ENCODE peak calls at places on chromosome 12, in ten cellular contexts. One of them, this sample, is unnamed.

GRCh38 chr12:19434538-19434937 is 4.8 kb upstream of the AEBP2 start:
- DNase-seq in endodermal cell: peak
- DNase-seq in GM10248: no peak
- DNase-seq in GM12891: no peak
- DNase-seq in activated naive CD4-positive, alpha-beta T cell: no peak
- DNase-seq in tibial nerve: no peak
- DNase-seq in A172: no peak
- DNase-seq in choroid plexus epithelial cell: no peak
- DNase-seq in hippocampal formation: no peak
- DNase-seq in AG10803: no peak
- DNase-seq in this sample: no peak

GRCh38 chr12:99131761-99132199 is 486.7 kb downstream of the APAF1 start:
- DNase-seq in GM12891: no peak
- DNase-seq in activated naive CD4-positive, alpha-beta T cell: no peak
- DNase-seq in choroid plexus epithelial cell: peak
- DNase-seq in hippocampal formation: no peak
- DNase-seq in endodermal cell: peak
- DNase-seq in tibial nerve: no peak
- DNase-seq in A172: peak
- DNase-seq in AG10803: no peak
- DNase-seq in GM10248: peak
- DNase-seq in this sample: no peak

GRCh38 chr12:6384499-6385436 is 806 bp downstream of the LTBR start:
- DNase-seq in tibial nerve: no peak
- DNase-seq in endodermal cell: peak
- DNase-seq in activated naive CD4-positive, alpha-beta T cell: no peak
- DNase-seq in GM12891: no peak
- DNase-seq in A172: no peak
- DNase-seq in GM10248: no peak
- DNase-seq in hippocampal formation: no peak
- DNase-seq in choroid plexus epithelial cell: peak
- DNase-seq in AG10803: no peak
- DNase-seq in this sample: no peak

GRCh38 chr12:93292213-93292612 is 85.5 kb upstream of the NUDT4 start:
- DNase-seq in endodermal cell: peak
- DNase-seq in tibial nerve: no peak
- DNase-seq in AG10803: no peak
- DNase-seq in GM12891: no peak
- DNase-seq in A172: no peak
- DNase-seq in GM10248: no peak
- DNase-seq in hippocampal formation: no peak
- DNase-seq in choroid plexus epithelial cell: no peak
- DNase-seq in activated naive CD4-positive, alpha-beta T cell: no peak
- DNase-seq in this sample: no peak

GRCh38 chr12:121441555-121441954 is 41.6 kb downstream of the RNF34 start:
- DNase-seq in tibial nerve: no peak
- DNase-seq in hippocampal formation: no peak
- DNase-seq in AG10803: no peak
- DNase-seq in GM12891: no peak
- DNase-seq in GM10248: no peak
- DNase-seq in activated naive CD4-positive, alpha-beta T cell: no peak
- DNase-seq in endodermal cell: peak
- DNase-seq in A172: no peak
- DNase-seq in choroid plexus epithelial cell: no peak
- DNase-seq in this sample: no peak

GRCh38 chr12:5388581-5389535 is 43.0 kb upstream of the NTF3 start:
- DNase-seq in GM10248: no peak
- DNase-seq in A172: peak
- DNase-seq in AG10803: peak
- DNase-seq in endodermal cell: peak
- DNase-seq in GM12891: no peak
- DNase-seq in tibial nerve: no peak
- DNase-seq in hippocampal formation: no peak
- DNase-seq in choroid plexus epithelial cell: no peak
- DNase-seq in activated naive CD4-positive, alpha-beta T cell: no peak
- DNase-seq in this sample: no peak

GRCh38 chr12:90974286-90974685 is 19.3 kb upstream of the CCER1 start:
- DNase-seq in choroid plexus epithelial cell: peak
- DNase-seq in endodermal cell: no peak
- DNase-seq in hippocampal formation: no peak
- DNase-seq in activated naive CD4-positive, alpha-beta T cell: no peak
- DNase-seq in GM12891: no peak
- DNase-seq in A172: peak
- DNase-seq in GM10248: no peak
- DNase-seq in AG10803: peak
- DNase-seq in tibial nerve: no peak
- DNase-seq in this sample: no peak

GRCh38 chr12:48423200-48423599 is 49.2 kb upstream of the ANP32D start:
- DNase-seq in activated naive CD4-positive, alpha-beta T cell: no peak
- DNase-seq in GM10248: no peak
- DNase-seq in hippocampal formation: no peak
- DNase-seq in GM12891: no peak
- DNase-seq in tibial nerve: no peak
- DNase-seq in endodermal cell: no peak
- DNase-seq in A172: no peak
- DNase-seq in choroid plexus epithelial cell: peak
- DNase-seq in AG10803: no peak
- DNase-seq in this sample: no peak

GRCh38 chr12:65827827-65828231 is 3.5 kb downstream of the HMGA2 start:
- DNase-seq in activated naive CD4-positive, alpha-beta T cell: no peak
- DNase-seq in AG10803: no peak
- DNase-seq in GM12891: no peak
- DNase-seq in tibial nerve: no peak
- DNase-seq in hippocampal formation: no peak
- DNase-seq in choroid plexus epithelial cell: no peak
- DNase-seq in GM10248: no peak
- DNase-seq in endodermal cell: peak
- DNase-seq in A172: no peak
- DNase-seq in this sample: no peak